ENCODE peak calls at places on chromosomes 3 and 15, in seven cellular contexts. Z is tibial nerve, Y is stomach, F is right lobe of liver, X is endothelial cell of umbilical vein, K is spleen, C is GM12878. W is an unnamed sample.

GRCh38 chr3:46867550-46867898 is 4.3 kb upstream of the MYL3 start:
- DNase-seq in Z (peak; percentile 75), Y (peak; percentile 87), F (peak; percentile 89), X (peak; percentile 26), K (no peak), C (no peak), W (peak; percentile 68)

GRCh38 chr15:45199136-45199810 is 11.5 kb upstream of the SHF start:
- DNase-seq in Z (peak; percentile 37), Y (no peak), F (no peak), X (peak; percentile 44), K (no peak), C (peak; percentile 34), W (peak; percentile 20)

GRCh38 chr15:78638658-78639314 is 2.2 kb downstream of the CHRNB4 start:
- DNase-seq in Z (peak; percentile 59), Y (peak; percentile 46), F (no peak), X (peak; percentile 35), K (no peak), C (no peak), W (no peak)

GRCh38 chr3:154427685-154428291 is 2.2 kb downstream of the GPR149 start:
- DNase-seq in Z (no peak), Y (no peak), F (no peak), X (no peak), K (no peak), C (no peak), W (no peak)

GRCh38 chr3:64240445-64240844 is 15.2 kb upstream of the PRICKLE2 start:
- DNase-seq in Z (no peak), Y (no peak), F (no peak), X (no peak), K (no peak), C (no peak), W (no peak)

GRCh38 chr15:36501063-36501678 is 78.3 kb upstream of the CDIN1 start:
- DNase-seq in Z (peak; percentile 18), Y (no peak), F (no peak), X (peak; percentile 69), K (no peak), C (peak; percentile 19), W (no peak)

GRCh38 chr3:17300441-17300840 is 415.7 kb downstream of the PLCL2 start:
- DNase-seq in Z (no peak), Y (no peak), F (no peak), X (peak; percentile 57), K (no peak), C (no peak), W (no peak)

GRCh38 chr3:150168694-150169093 is 198.0 kb upstream of the PFN2 start:
- DNase-seq in Z (peak; percentile 17), Y (no peak), F (no peak), X (no peak), K (no peak), C (no peak), W (peak; percentile 84)

GRCh38 chr15:72474466-72474911 is 359 bp downstream of the ARIH1 start:
- DNase-seq in Z (no peak), Y (no peak), F (no peak), X (peak; percentile 47), K (peak; percentile 92), C (no peak), W (no peak)

GRCh38 chr3:183317271-183317670 is 64.2 kb downstream of the B3GNT5 start:
- DNase-seq in Z (no peak), Y (no peak), F (no peak), X (no peak), K (no peak), C (no peak), W (no peak)

GRCh38 chr3:2961576-2961975 is 148.6 kb downstream of the IL5RA start:
- DNase-seq in Z (no peak), Y (no peak), F (no peak), X (no peak), K (no peak), C (no peak), W (no peak)

GRCh38 chr3:135895734-135896121 is 69.8 kb upstream of the PPP2R3A start:
- DNase-seq in Z (no peak), Y (no peak), F (no peak), X (no peak), K (no peak), C (no peak), W (no peak)

GRCh38 chr3:46660543-46661523 is 32.6 kb downstream of the ALS2CL start:
- DNase-seq in Z (no peak), Y (peak; percentile 19), F (peak; percentile 85), X (no peak), K (no peak), C (no peak), W (no peak)

GRCh38 chr15:77516786-77517185 is 96.1 kb downstream of the HMG20A start:
- DNase-seq in Z (no peak), Y (no peak), F (no peak), X (no peak), K (peak; percentile 70), C (no peak), W (no peak)

GRCh38 chr15:57319226-57319918 is 56.9 kb upstream of the CGNL1 start:
- DNase-seq in Z (no peak), Y (no peak), F (no peak), X (no peak), K (peak; percentile 67), C (no peak), W (no peak)

GRCh38 chr15:41627204-41627603 is 33.0 kb upstream of the MGA start:
- DNase-seq in Z (no peak), Y (no peak), F (no peak), X (no peak), K (no peak), C (no peak), W (no peak)

GRCh38 chr3:38579146-38579545 is 70.3 kb downstream of the SCN5A start:
- DNase-seq in Z (no peak), Y (peak; percentile 17), F (no peak), X (no peak), K (peak; percentile 68), C (no peak), W (no peak)

GRCh38 chr15:68550498-68551295 is 28.1 kb upstream of the CORO2B start:
- DNase-seq in Z (peak; percentile 94), Y (peak; percentile 82), F (peak; percentile 72), X (peak; percentile 41), K (peak; percentile 87), C (no peak), W (peak; percentile 39)

GRCh38 chr3:183224581-183224980 is 28.5 kb upstream of the B3GNT5 start:
- DNase-seq in Z (no peak), Y (no peak), F (no peak), X (no peak), K (no peak), C (no peak), W (no peak)

GRCh38 chr3:119494597-119494996 is 3.8 kb upstream of the TIMMDC1 start:
- DNase-seq in Z (no peak), Y (no peak), F (no peak), X (no peak), K (no peak), C (no peak), W (no peak)

GRCh38 chr15:20356444-20357138 is 185.0 kb downstream of the GOLGA6L6 start:
- DNase-seq in Z (peak; percentile 43), Y (peak; percentile 63), F (peak; percentile 53), X (no peak), K (peak; percentile 89), C (no peak), W (peak; percentile 15)

GRCh38 chr15:41777421-41777973 is 3.2 kb downstream of the MAPKBP1 start:
- DNase-seq in Z (no peak), Y (no peak), F (no peak), X (peak; percentile 72), K (no peak), C (no peak), W (no peak)

GRCh38 chr3:39443530-39443929 is 23.9 kb upstream of the MOBP start:
- DNase-seq in Z (no peak), Y (no peak), F (no peak), X (peak; percentile 12), K (no peak), C (no peak), W (no peak)

GRCh38 chr3:26074080-26074479 is 284.2 kb downstream of the OXSM start:
- DNase-seq in Z (no peak), Y (no peak), F (no peak), X (no peak), K (no peak), C (no peak), W (no peak)

GRCh38 chr3:123331651-123332050 is 117.2 kb downstream of the ADCY5 start:
- DNase-seq in Z (no peak), Y (no peak), F (peak; percentile 22), X (no peak), K (peak; percentile 41), C (no peak), W (no peak)

GRCh38 chr3:127588675-127589577 is 1.6 kb downstream of the TPRA1 start:
- DNase-seq in Z (no peak), Y (no peak), F (no peak), X (peak; percentile 13), K (no peak), C (no peak), W (no peak)

GRCh38 chr3:194056731-194057415 is 79.1 kb upstream of the HES1 start:
- DNase-seq in Z (no peak), Y (no peak), F (no peak), X (no peak), K (no peak), C (no peak), W (no peak)
- H3K27me3 ChIP-seq in Z (no peaks in the 10 kb centered on the region), Y (no peaks in the 10 kb centered on the region), F (no peaks in the 10 kb centered on the region), X (no peaks in the 10 kb centered on the region), K (peaks cover 19% of the 10 kb centered on the region), C (no peaks in the 10 kb centered on the region), W (no peaks in the 10 kb centered on the region)

GRCh38 chr3:143644370-143645089 is 203.7 kb downstream of the SLC9A9 start:
- DNase-seq in Z (peak; percentile 45), Y (peak; percentile 51), F (no peak), X (peak; percentile 87), K (no peak), C (peak; percentile 26), W (no peak)
- TF ChIP-seq CTCF in Z (peak; percentile 27), Y (peak; percentile 63), F (peak; percentile 43), X (peak; percentile 60), K (peak; percentile 49), C (peak; percentile 69), W (no peak)

DNA sequence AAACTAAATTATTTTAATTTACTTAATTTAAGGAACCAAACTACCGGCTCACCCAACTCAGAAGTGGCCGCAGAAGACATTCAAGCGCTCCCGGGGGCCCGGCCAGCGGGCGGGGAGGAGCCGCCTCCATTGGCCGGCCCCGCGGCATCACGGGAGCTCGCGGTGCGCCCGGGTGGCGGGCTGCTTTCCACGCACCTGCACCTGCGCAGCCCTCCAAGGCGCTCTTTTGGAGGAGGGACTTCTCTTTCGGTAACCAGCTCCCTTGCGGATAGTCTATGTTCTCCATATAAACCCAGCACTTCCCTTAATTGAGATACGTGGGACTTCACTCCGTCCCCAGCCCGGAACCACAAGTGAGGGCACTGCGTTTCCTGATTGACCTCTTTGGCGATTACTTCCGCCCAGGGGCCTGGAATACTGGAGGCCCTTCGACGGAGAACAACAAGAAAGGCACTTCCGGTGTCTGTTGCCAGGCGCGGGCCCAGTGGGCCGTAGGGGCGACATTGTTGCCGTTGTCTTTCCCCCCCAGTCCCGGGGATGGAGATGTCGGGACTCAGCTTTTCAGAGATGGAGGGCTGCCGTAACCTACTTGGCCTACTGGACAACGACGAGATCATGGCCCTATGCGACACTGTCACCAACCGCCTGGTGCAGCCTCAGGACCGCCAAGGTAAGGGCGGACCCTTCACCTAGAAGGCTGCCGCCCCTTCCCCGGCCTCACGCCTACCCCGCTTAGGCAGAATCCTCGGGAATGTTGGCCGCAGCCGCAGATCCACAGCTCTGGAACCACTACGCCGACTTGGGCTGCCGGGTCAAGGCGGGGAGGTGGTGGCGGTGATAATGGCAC is at the start of gene C3orf38:
- DNase-seq in Z (peak; percentile 86), Y (peak; percentile 85), F (peak; percentile 91), X (peak; percentile 82), K (peak; percentile 96), C (peak; percentile 64), W (peak; percentile 85)
- TF ChIP-seq POLR2A in Z (peak; percentile 63), Y (no peak), F (peak; percentile 52), X (peak; percentile 83), K (no peak), C (peak; percentile 82), W (peak; percentile 56)

GRCh38 chr15:40365624-40366023 is 7.6 kb downstream of the DISP2 start:
- DNase-seq in Z (no peak), Y (no peak), F (no peak), X (no peak), K (peak; percentile 56), C (no peak), W (no peak)
- H3K27me3 ChIP-seq in Z (no peaks in the 10 kb centered on the region), Y (no peaks in the 10 kb centered on the region), F (no peaks in the 10 kb centered on the region), X (peaks cover 4% of the 10 kb centered on the region), K (no peaks in the 10 kb centered on the region), C (no peaks in the 10 kb centered on the region), W (no peaks in the 10 kb centered on the region)